ENCODE peak calls at places on chromosomes 16 and 17, in six cellular contexts. R, H, N, K, I and O are unnamed samples. For H3K36me3 and H3K9me2, the result is how much of the 10 kb centered on the place peaks cover.

GRCh38 chr17:69462882-69463281 is 48.4 kb downstream of the MAP2K6 start:
- DNase-seq in R (no peak), H (no peak), N (no peak), K (no peak), I (no peak), O (no peak)

GRCh38 chr16:66344533-66345145 is 21.9 kb upstream of the CDH5 start:
- DNase-seq in R (no peak), H (no peak), N (peak), K (peak), I (peak), O (peak)

GRCh38 chr16:81313731-81314602 is 795 bp upstream of the GAN start:
- DNase-seq in R (no peak), H (no peak), N (no peak), K (no peak), I (peak), O (no peak)

GRCh38 chr16:12878973-12879372 is 22.4 kb upstream of the SHISA9 start:
- DNase-seq in R (no peak), H (no peak), N (no peak), K (no peak), I (no peak), O (no peak)

GRCh38 chr17:3475812-3476686 is at the start of gene ASPA:
- DNase-seq in R (no peak), H (no peak), N (no peak), K (no peak), I (peak), O (no peak)

GRCh38 chr17:80949451-80950421 is 41.9 kb upstream of the CHMP6 start:
- DNase-seq in R (no peak), H (no peak), N (no peak), K (no peak), I (no peak), O (no peak)

GRCh38 chr16:25155553-25156460 is 44.3 kb downstream of the LCMT1 start:
- DNase-seq in R (no peak), H (no peak), N (no peak), K (no peak), I (peak), O (no peak)

GRCh38 chr17:7515912-7516610 is 31.9 kb downstream of the POLR2A start:
- DNase-seq in R (no peak), H (no peak), N (peak), K (no peak), I (no peak), O (no peak)

GRCh38 chr16:75111514-75112280 is 4.9 kb downstream of the LDHD start:
- DNase-seq in R (no peak), H (no peak), N (no peak), K (no peak), I (no peak), O (no peak)

GRCh38 chr16:50011707-50012106 is 13.3 kb upstream of the CNEP1R1 start:
- DNase-seq in R (no peak), H (no peak), N (no peak), K (no peak), I (no peak), O (no peak)

GRCh38 chr17:80877829-80878303 is 113.8 kb upstream of the CHMP6 start:
- DNase-seq in R (no peak), H (no peak), N (no peak), K (no peak), I (no peak), O (no peak)

GRCh38 chr17:2192367-2193028 is 111.1 kb downstream of the SMG6 start:
- DNase-seq in R (peak), H (peak), N (no peak), K (no peak), I (peak), O (peak)

GRCh38 chr17:58394534-58395223 is 22.7 kb downstream of the RNF43 start:
- DNase-seq in R (no peak), H (peak), N (no peak), K (no peak), I (no peak), O (no peak)

GRCh38 chr16:82639666-82640336 is 13.0 kb downstream of the CDH13 start:
- DNase-seq in R (peak), H (peak), N (peak), K (peak), I (peak), O (peak)

GRCh38 chr17:37406635-37407455 is at the start of the genes ACACA and TADA2A:
- DNase-seq in R (peak), H (peak), N (peak), K (peak), I (peak), O (peak)

GRCh38 chr17:49497147-49498036 is 2.3 kb downstream of the NGFR start:
- DNase-seq in R (no peak), H (no peak), N (peak), K (no peak), I (peak), O (no peak)

GRCh38 chr16:8914098-8914497 is 31.9 kb downstream of the LITAFD start:
- DNase-seq in R (no peak), H (no peak), N (no peak), K (no peak), I (no peak), O (no peak)

GRCh38 chr16:8915722-8916321 is 33.7 kb downstream of the LITAFD start:
- DNase-seq in R (no peak), H (no peak), N (no peak), K (no peak), I (no peak), O (no peak)

GRCh38 chr16:8916541-8917225 is 34.5 kb downstream of the LITAFD start:
- DNase-seq in R (no peak), H (no peak), N (no peak), K (no peak), I (no peak), O (no peak)

GRCh38 chr16:8908779-8909468 is 26.8 kb downstream of the LITAFD start:
- DNase-seq in R (no peak), H (no peak), N (no peak), K (peak), I (no peak), O (no peak)

DNA sequence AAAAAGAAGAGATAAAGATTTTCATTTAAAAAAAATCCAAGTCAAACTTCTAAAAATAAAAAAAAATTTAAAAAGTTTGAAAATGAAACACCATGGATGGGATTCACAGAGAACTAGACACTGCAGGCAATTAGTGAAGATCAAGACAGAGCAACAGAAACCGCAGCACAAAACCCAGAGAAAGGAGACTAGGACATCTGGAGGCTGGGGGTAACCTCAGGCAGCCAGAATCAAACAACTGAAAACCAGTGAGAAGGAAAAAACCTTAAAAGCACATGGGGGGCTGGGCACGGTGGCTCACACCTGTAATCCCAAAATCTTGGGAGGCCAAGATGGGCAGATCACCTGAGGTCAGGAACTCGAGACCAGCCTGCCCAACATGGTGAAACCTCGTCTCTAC is 30.6 kb downstream of the LITAFD start:
- DNase-seq in R (no peak), H (no peak), N (no peak), K (no peak), I (no peak), O (no peak)
- H3K36me3 ChIP-seq in R (under half), H (under half), N (under half), K (under half), I (half or more), O (half or more)

GRCh38 chr17:38960402-38960801 is 6.8 kb downstream of the FBXO47 start:
- DNase-seq in R (no peak), H (no peak), N (no peak), K (peak), I (no peak), O (no peak)

GRCh38 chr17:38958756-38959155 is 8.4 kb downstream of the FBXO47 start:
- DNase-seq in R (peak), H (no peak), N (no peak), K (no peak), I (peak), O (no peak)

GRCh38 chr17:38959508-38959907 is 7.7 kb downstream of the FBXO47 start:
- DNase-seq in R (no peak), H (no peak), N (no peak), K (no peak), I (no peak), O (no peak)

GRCh38 chr17:38958326-38958725 is 8.9 kb downstream of the FBXO47 start:
- DNase-seq in R (no peak), H (no peak), N (no peak), K (no peak), I (peak), O (no peak)
- H2AFZ ChIP-seq in R (no peak), H (peak), N (no peak), K (no peak), I (peak), O (peak)

GRCh38 chr17:82152114-82152513 is 54.1 kb upstream of the FASN start:
- DNase-seq in R (no peak), H (no peak), N (no peak), K (no peak), I (no peak), O (no peak)

GRCh38 chr17:82153295-82153691 is 55.3 kb upstream of the FASN start:
- DNase-seq in R (no peak), H (no peak), N (no peak), K (no peak), I (no peak), O (no peak)

GRCh38 chr17:82149401-82150099 is 51.5 kb upstream of the FASN start:
- DNase-seq in R (no peak), H (no peak), N (no peak), K (no peak), I (no peak), O (no peak)

GRCh38 chr17:82152556-82153294 is 54.7 kb upstream of the FASN start:
- DNase-seq in R (no peak), H (no peak), N (no peak), K (no peak), I (no peak), O (no peak)

DNA sequence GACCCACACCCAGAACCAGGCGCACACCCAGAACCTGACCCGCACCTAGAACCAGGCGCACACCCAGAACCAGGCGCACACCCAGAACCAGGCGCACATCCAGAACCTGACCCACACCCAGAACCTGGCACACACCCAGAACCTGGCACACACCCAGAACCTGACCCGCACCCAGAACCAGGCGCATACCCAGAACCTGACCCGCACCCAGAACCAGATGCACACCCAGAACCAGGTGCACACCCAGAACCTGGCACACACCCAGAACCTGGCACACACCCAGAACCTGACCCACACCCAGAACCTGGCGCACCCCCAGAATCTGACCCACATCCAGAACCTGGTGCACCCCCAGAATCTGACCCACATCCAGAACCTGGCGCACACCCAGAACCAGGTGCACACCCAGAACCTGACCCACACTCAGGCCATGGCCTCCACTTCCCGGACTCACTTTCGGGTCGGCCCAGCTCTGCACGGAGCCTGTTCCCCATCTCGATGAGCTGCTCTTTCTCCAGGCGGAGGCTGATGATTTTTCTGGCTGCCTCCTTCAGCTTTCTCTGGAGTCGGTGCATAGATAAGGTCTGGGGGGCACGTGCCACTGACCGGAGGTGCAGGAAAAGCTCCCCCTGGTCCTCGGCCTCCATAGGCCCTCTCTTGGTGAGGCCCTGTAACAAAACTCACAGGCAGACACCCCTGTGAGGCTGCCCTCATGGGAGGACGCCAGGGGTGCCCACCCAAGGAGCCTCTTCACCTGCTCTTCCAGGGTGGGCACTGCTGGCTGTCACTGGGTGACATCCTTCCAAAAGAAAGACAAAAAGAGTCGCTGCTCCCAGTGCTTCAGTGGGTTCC is 53.3 kb upstream of the FASN start:
- DNase-seq in R (no peak), H (no peak), N (no peak), K (no peak), I (no peak), O (no peak)
- H3K9me2 ChIP-seq in R (under half), H (under half), N (under half), K (under half), I (under half), O (under half)

GRCh38 chr16:2934450-2934849 is 22.7 kb downstream of the FLYWCH1 start:
- DNase-seq in R (no peak), H (no peak), N (no peak), K (no peak), I (no peak), O (no peak)

GRCh38 chr16:2933136-2933535 is 21.4 kb downstream of the FLYWCH1 start:
- DNase-seq in R (no peak), H (no peak), N (no peak), K (no peak), I (no peak), O (no peak)

GRCh38 chr16:2936436-2937011 is 24.8 kb downstream of the FLYWCH1 start:
- DNase-seq in R (no peak), H (no peak), N (no peak), K (no peak), I (no peak), O (no peak)

GRCh38 chr16:2935418-2935817 is 23.7 kb downstream of the FLYWCH1 start:
- DNase-seq in R (no peak), H (no peak), N (no peak), K (no peak), I (no peak), O (no peak)

GRCh38 chr16:2933701-2934100 is 22.0 kb downstream of the FLYWCH1 start:
- DNase-seq in R (no peak), H (no peak), N (no peak), K (no peak), I (no peak), O (no peak)
- H3K36me3 ChIP-seq in R (under half), H (under half), N (under half), K (under half), I (under half), O (under half)